ENCODE peak calls at places on chromosomes 3 and 15, in seven cellular contexts. One of them, this sample, is unnamed.

GRCh38 chr3:35929158-35929557 is 289.8 kb downstream of the ARPP21 start:
- DNase-seq in upper lobe of right lung: no peak
- DNase-seq in foreskin keratinocyte: no peak
- DNase-seq in RWPE1: no peak
- DNase-seq in naive thymus-derived CD4-positive, alpha-beta T cell: no peak
- DNase-seq in hepatocyte: no peak
- DNase-seq in GM23338: no peak
- DNase-seq in this sample: no peak

GRCh38 chr15:27353837-27354236 is 382.9 kb downstream of the GABRG3 start:
- DNase-seq in upper lobe of right lung: no peak
- DNase-seq in foreskin keratinocyte: peak; percentile 65
- DNase-seq in RWPE1: no peak
- DNase-seq in naive thymus-derived CD4-positive, alpha-beta T cell: no peak
- DNase-seq in hepatocyte: peak; percentile 58
- DNase-seq in GM23338: no peak
- DNase-seq in this sample: peak; percentile 16

GRCh38 chr3:197024881-197025735 is 4.5 kb downstream of the MELTF start:
- DNase-seq in upper lobe of right lung: no peak
- DNase-seq in foreskin keratinocyte: no peak
- DNase-seq in RWPE1: no peak
- DNase-seq in naive thymus-derived CD4-positive, alpha-beta T cell: no peak
- DNase-seq in hepatocyte: peak; percentile 3
- DNase-seq in GM23338: no peak
- DNase-seq in this sample: no peak

GRCh38 chr15:40342421-40343313 is 1.9 kb upstream of the CCDC9B start:
- DNase-seq in upper lobe of right lung: no peak
- DNase-seq in foreskin keratinocyte: peak; percentile 84
- DNase-seq in RWPE1: no peak
- DNase-seq in naive thymus-derived CD4-positive, alpha-beta T cell: no peak
- DNase-seq in hepatocyte: no peak
- DNase-seq in GM23338: no peak
- DNase-seq in this sample: peak; percentile 62

GRCh38 chr3:13518516-13519351 is 30.2 kb upstream of the FBLN2 start:
- DNase-seq in upper lobe of right lung: no peak
- DNase-seq in foreskin keratinocyte: no peak
- DNase-seq in RWPE1: no peak
- DNase-seq in naive thymus-derived CD4-positive, alpha-beta T cell: no peak
- DNase-seq in hepatocyte: no peak
- DNase-seq in GM23338: no peak
- DNase-seq in this sample: no peak

GRCh38 chr3:99656606-99657005 is 18.2 kb downstream of the COL8A1 start:
- DNase-seq in upper lobe of right lung: no peak
- DNase-seq in foreskin keratinocyte: no peak
- DNase-seq in RWPE1: no peak
- DNase-seq in naive thymus-derived CD4-positive, alpha-beta T cell: no peak
- DNase-seq in hepatocyte: no peak
- DNase-seq in GM23338: no peak
- DNase-seq in this sample: no peak

GRCh38 chr3:102885289-102885688 is 450.5 kb downstream of the ZPLD1 start:
- DNase-seq in upper lobe of right lung: no peak
- DNase-seq in foreskin keratinocyte: no peak
- DNase-seq in RWPE1: no peak
- DNase-seq in naive thymus-derived CD4-positive, alpha-beta T cell: no peak
- DNase-seq in hepatocyte: peak; percentile 4
- DNase-seq in GM23338: no peak
- DNase-seq in this sample: no peak

GRCh38 chr15:25169318-25169717 is 214.5 kb downstream of the SNRPN start:
- DNase-seq in upper lobe of right lung: peak; percentile 38
- DNase-seq in foreskin keratinocyte: no peak
- DNase-seq in RWPE1: no peak
- DNase-seq in naive thymus-derived CD4-positive, alpha-beta T cell: no peak
- DNase-seq in hepatocyte: peak; percentile 1
- DNase-seq in GM23338: no peak
- DNase-seq in this sample: no peak

GRCh38 chr3:154122912-154123559 is 1.8 kb downstream of the ARHGEF26 start:
- DNase-seq in upper lobe of right lung: no peak
- DNase-seq in foreskin keratinocyte: peak; percentile 48
- DNase-seq in RWPE1: no peak
- DNase-seq in naive thymus-derived CD4-positive, alpha-beta T cell: no peak
- DNase-seq in hepatocyte: peak; percentile 43
- DNase-seq in GM23338: peak; percentile 19
- DNase-seq in this sample: no peak

GRCh38 chr3:19074257-19074938 is 73.9 kb upstream of the KCNH8 start:
- DNase-seq in upper lobe of right lung: no peak
- DNase-seq in foreskin keratinocyte: peak; percentile 4
- DNase-seq in RWPE1: no peak
- DNase-seq in naive thymus-derived CD4-positive, alpha-beta T cell: no peak
- DNase-seq in hepatocyte: no peak
- DNase-seq in GM23338: peak; percentile 86
- DNase-seq in this sample: no peak

GRCh38 chr3:160568989-160569388 is 3.6 kb upstream of the KPNA4 start:
- DNase-seq in upper lobe of right lung: peak; percentile 57
- DNase-seq in foreskin keratinocyte: no peak
- DNase-seq in RWPE1: no peak
- DNase-seq in naive thymus-derived CD4-positive, alpha-beta T cell: no peak
- DNase-seq in hepatocyte: no peak
- DNase-seq in GM23338: no peak
- DNase-seq in this sample: no peak

GRCh38 chr15:83164409-83165404 is 42.9 kb downstream of the HDGFL3 start:
- DNase-seq in upper lobe of right lung: no peak
- DNase-seq in foreskin keratinocyte: peak; percentile 67
- DNase-seq in RWPE1: peak; percentile 15
- DNase-seq in naive thymus-derived CD4-positive, alpha-beta T cell: no peak
- DNase-seq in hepatocyte: no peak
- DNase-seq in GM23338: no peak
- DNase-seq in this sample: no peak

GRCh38 chr15:28931828-28932227 is 46.1 kb downstream of the APBA2 start:
- DNase-seq in upper lobe of right lung: peak; percentile 51
- DNase-seq in foreskin keratinocyte: no peak
- DNase-seq in RWPE1: no peak
- DNase-seq in naive thymus-derived CD4-positive, alpha-beta T cell: no peak
- DNase-seq in hepatocyte: no peak
- DNase-seq in GM23338: no peak
- DNase-seq in this sample: no peak

GRCh38 chr15:93072440-93073394 is 16.3 kb downstream of the RGMA start:
- DNase-seq in upper lobe of right lung: peak; percentile 91
- DNase-seq in foreskin keratinocyte: no peak
- DNase-seq in RWPE1: peak; percentile 87
- DNase-seq in naive thymus-derived CD4-positive, alpha-beta T cell: no peak
- DNase-seq in hepatocyte: peak; percentile 90
- DNase-seq in GM23338: peak; percentile 90
- DNase-seq in this sample: no peak

GRCh38 chr15:41789237-41789636 is 15.0 kb downstream of the MAPKBP1 start:
- DNase-seq in upper lobe of right lung: no peak
- DNase-seq in foreskin keratinocyte: no peak
- DNase-seq in RWPE1: no peak
- DNase-seq in naive thymus-derived CD4-positive, alpha-beta T cell: no peak
- DNase-seq in hepatocyte: peak; percentile 65
- DNase-seq in GM23338: no peak
- DNase-seq in this sample: no peak
- H3K27ac ChIP-seq in upper lobe of right lung: no peak overlapping the region
- H3K27ac ChIP-seq in foreskin keratinocyte: peak overlapping the region; percentile 21
- H3K27ac ChIP-seq in RWPE1: no peak overlapping the region
- H3K27ac ChIP-seq in naive thymus-derived CD4-positive, alpha-beta T cell: no peak overlapping the region
- H3K27ac ChIP-seq in hepatocyte: peak overlapping the region; percentile 97
- H3K27ac ChIP-seq in GM23338: no peak overlapping the region
- H3K27ac ChIP-seq in this sample: peak overlapping the region; percentile 80

GRCh38 chr3:12303998-12304397 is 15.1 kb downstream of the PPARG start:
- DNase-seq in upper lobe of right lung: no peak
- DNase-seq in foreskin keratinocyte: no peak
- DNase-seq in RWPE1: no peak
- DNase-seq in naive thymus-derived CD4-positive, alpha-beta T cell: no peak
- DNase-seq in hepatocyte: no peak
- DNase-seq in GM23338: no peak
- DNase-seq in this sample: no peak

GRCh38 chr3:12301031-12301430 is 12.2 kb downstream of the PPARG start:
- DNase-seq in upper lobe of right lung: no peak
- DNase-seq in foreskin keratinocyte: no peak
- DNase-seq in RWPE1: no peak
- DNase-seq in naive thymus-derived CD4-positive, alpha-beta T cell: no peak
- DNase-seq in hepatocyte: no peak
- DNase-seq in GM23338: no peak
- DNase-seq in this sample: no peak

GRCh38 chr3:12302564-12302963 is 13.7 kb downstream of the PPARG start:
- DNase-seq in upper lobe of right lung: no peak
- DNase-seq in foreskin keratinocyte: no peak
- DNase-seq in RWPE1: no peak
- DNase-seq in naive thymus-derived CD4-positive, alpha-beta T cell: no peak
- DNase-seq in hepatocyte: no peak
- DNase-seq in GM23338: no peak
- DNase-seq in this sample: no peak

GRCh38 chr3:12301513-12301912 is 12.6 kb downstream of the PPARG start:
- DNase-seq in upper lobe of right lung: no peak
- DNase-seq in foreskin keratinocyte: no peak
- DNase-seq in RWPE1: no peak
- DNase-seq in naive thymus-derived CD4-positive, alpha-beta T cell: no peak
- DNase-seq in hepatocyte: no peak
- DNase-seq in GM23338: no peak
- DNase-seq in this sample: no peak

GRCh38 chr3:12303532-12303931 is 14.7 kb downstream of the PPARG start:
- DNase-seq in upper lobe of right lung: no peak
- DNase-seq in foreskin keratinocyte: peak; percentile 87
- DNase-seq in RWPE1: no peak
- DNase-seq in naive thymus-derived CD4-positive, alpha-beta T cell: no peak
- DNase-seq in hepatocyte: no peak
- DNase-seq in GM23338: no peak
- DNase-seq in this sample: peak; percentile 51
- H3K27ac ChIP-seq in upper lobe of right lung: no peak overlapping the region
- H3K27ac ChIP-seq in foreskin keratinocyte: no peak overlapping the region
- H3K27ac ChIP-seq in RWPE1: no peak overlapping the region
- H3K27ac ChIP-seq in naive thymus-derived CD4-positive, alpha-beta T cell: no peak overlapping the region
- H3K27ac ChIP-seq in hepatocyte: no peak overlapping the region
- H3K27ac ChIP-seq in GM23338: no peak overlapping the region
- H3K27ac ChIP-seq in this sample: no peak overlapping the region

DNA sequence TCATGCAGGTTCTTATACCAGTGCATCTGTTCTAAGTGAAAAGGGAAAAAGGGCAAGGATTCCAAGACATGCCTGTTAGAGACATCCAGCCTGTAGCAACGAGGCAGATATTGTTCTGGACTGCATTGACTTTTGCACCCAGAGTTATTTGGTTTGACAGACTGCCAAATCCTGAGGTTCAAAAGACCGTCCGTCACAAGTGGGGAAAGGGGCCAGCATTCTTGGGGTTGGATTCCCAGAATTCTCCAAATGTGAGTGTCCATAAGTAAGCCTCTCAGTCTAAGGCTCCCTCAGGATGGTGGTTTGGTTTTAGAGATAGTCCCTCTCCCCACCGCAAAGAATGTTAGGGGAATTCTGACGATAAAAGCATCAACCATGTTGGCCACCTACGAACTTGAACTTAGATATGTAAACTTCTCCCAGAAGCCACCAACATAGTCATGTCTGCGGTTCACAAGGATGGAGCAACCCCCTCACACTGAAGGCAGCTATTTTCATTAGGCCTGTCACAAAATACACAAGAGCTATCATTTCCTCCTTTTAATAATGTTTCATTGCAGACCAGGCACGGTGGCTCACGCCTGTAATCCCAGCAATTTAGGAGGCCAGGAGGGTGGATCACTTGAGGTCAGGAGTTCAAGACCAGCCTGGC is 13.6 kb upstream of the LACTB start:
- DNase-seq in upper lobe of right lung: no peak
- DNase-seq in foreskin keratinocyte: peak; percentile 27
- DNase-seq in RWPE1: peak; percentile 26
- DNase-seq in naive thymus-derived CD4-positive, alpha-beta T cell: no peak
- DNase-seq in hepatocyte: peak; percentile 71
- DNase-seq in GM23338: no peak
- DNase-seq in this sample: no peak
- H3K27ac ChIP-seq in upper lobe of right lung: peak overlapping the region; percentile 47
- H3K27ac ChIP-seq in foreskin keratinocyte: no peak overlapping the region
- H3K27ac ChIP-seq in RWPE1: peak overlapping the region; percentile 16
- H3K27ac ChIP-seq in naive thymus-derived CD4-positive, alpha-beta T cell: no peak overlapping the region
- H3K27ac ChIP-seq in hepatocyte: peak overlapping the region; percentile 66
- H3K27ac ChIP-seq in GM23338: no peak overlapping the region
- H3K27ac ChIP-seq in this sample: no peak overlapping the region

GRCh38 chr3:42653303-42653559 is 266 bp upstream of the ZBTB47 start:
- DNase-seq in upper lobe of right lung: no peak
- DNase-seq in foreskin keratinocyte: no peak
- DNase-seq in RWPE1: no peak
- DNase-seq in naive thymus-derived CD4-positive, alpha-beta T cell: no peak
- DNase-seq in hepatocyte: no peak
- DNase-seq in GM23338: no peak
- DNase-seq in this sample: no peak
- H3K27ac ChIP-seq in upper lobe of right lung: peak overlapping the region; percentile 83
- H3K27ac ChIP-seq in foreskin keratinocyte: no peak overlapping the region
- H3K27ac ChIP-seq in RWPE1: peak overlapping the region; percentile 86
- H3K27ac ChIP-seq in naive thymus-derived CD4-positive, alpha-beta T cell: no peak overlapping the region
- H3K27ac ChIP-seq in hepatocyte: peak overlapping the region; percentile 76
- H3K27ac ChIP-seq in GM23338: no peak overlapping the region
- H3K27ac ChIP-seq in this sample: peak overlapping the region; percentile 69